ENCODE peak calls at places on chromosomes 11 and 22, in five cellular contexts. One of them, this sample, is unnamed.

GRCh38 chr22:48488149-48488551 is 1339.5 kb downstream of the BRD1 start:
- DNase-seq in mesenchymal stem cell: no peak
- DNase-seq in H9: peak
- DNase-seq in neuronal stem cell: no peak
- DNase-seq in H1: no peak
- DNase-seq in this sample: no peak

GRCh38 chr11:88320149-88320559 is 17.4 kb downstream of the CTSC start:
- DNase-seq in mesenchymal stem cell: peak
- DNase-seq in H9: no peak
- DNase-seq in neuronal stem cell: no peak
- DNase-seq in H1: no peak
- DNase-seq in this sample: no peak

GRCh38 chr11:10134975-10135481 is 159.0 kb downstream of the SBF2 start:
- DNase-seq in mesenchymal stem cell: no peak
- DNase-seq in H9: no peak
- DNase-seq in neuronal stem cell: no peak
- DNase-seq in H1: no peak
- DNase-seq in this sample: no peak

GRCh38 chr11:9861860-9862725 is 198.2 kb downstream of the SWAP70 start:
- DNase-seq in mesenchymal stem cell: peak
- DNase-seq in H9: peak
- DNase-seq in neuronal stem cell: peak
- DNase-seq in H1: peak
- DNase-seq in this sample: peak

GRCh38 chr22:27344546-27344945 is 457.0 kb downstream of the MN1 start:
- DNase-seq in mesenchymal stem cell: no peak
- DNase-seq in H9: no peak
- DNase-seq in neuronal stem cell: no peak
- DNase-seq in H1: no peak
- DNase-seq in this sample: no peak

GRCh38 chr11:67429038-67429668 is 859 bp downstream of the RPS6KB2 start:
- DNase-seq in mesenchymal stem cell: no peak
- DNase-seq in H9: no peak
- DNase-seq in neuronal stem cell: no peak
- DNase-seq in H1: no peak
- DNase-seq in this sample: no peak

GRCh38 chr11:2748814-2749554 is 49.2 kb upstream of the KCNQ1OT1 start:
- DNase-seq in mesenchymal stem cell: no peak
- DNase-seq in H9: no peak
- DNase-seq in neuronal stem cell: no peak
- DNase-seq in H1: no peak
- DNase-seq in this sample: no peak

GRCh38 chr11:86003654-86004053 is 65.2 kb downstream of the PICALM start:
- DNase-seq in mesenchymal stem cell: no peak
- DNase-seq in H9: no peak
- DNase-seq in neuronal stem cell: no peak
- DNase-seq in H1: no peak
- DNase-seq in this sample: no peak

GRCh38 chr11:11976476-11977187 is 31.8 kb downstream of the DKK3 start:
- DNase-seq in mesenchymal stem cell: no peak
- DNase-seq in H9: no peak
- DNase-seq in neuronal stem cell: no peak
- DNase-seq in H1: peak
- DNase-seq in this sample: no peak

GRCh38 chr22:32804036-32804435 is 2.5 kb downstream of the TIMP3 start:
- DNase-seq in mesenchymal stem cell: no peak
- DNase-seq in H9: no peak
- DNase-seq in neuronal stem cell: no peak
- DNase-seq in H1: no peak
- DNase-seq in this sample: peak

GRCh38 chr11:1994121-1994520 is 3.5 kb downstream of the H19 start:
- DNase-seq in mesenchymal stem cell: peak
- DNase-seq in H9: no peak
- DNase-seq in neuronal stem cell: no peak
- DNase-seq in H1: peak
- DNase-seq in this sample: peak

GRCh38 chr22:28714043-28714442 is 27.6 kb downstream of the CHEK2 start:
- DNase-seq in mesenchymal stem cell: no peak
- DNase-seq in H9: no peak
- DNase-seq in neuronal stem cell: no peak
- DNase-seq in H1: no peak
- DNase-seq in this sample: no peak

GRCh38 chr22:50677493-50678217 is 5.0 kb downstream of the SHANK3 start:
- DNase-seq in mesenchymal stem cell: no peak
- DNase-seq in H9: no peak
- DNase-seq in neuronal stem cell: no peak
- DNase-seq in H1: no peak
- DNase-seq in this sample: no peak

GRCh38 chr11:8694137-8694536 is 11.5 kb downstream of the RPL27A start:
- DNase-seq in mesenchymal stem cell: no peak
- DNase-seq in H9: no peak
- DNase-seq in neuronal stem cell: no peak
- DNase-seq in H1: no peak
- DNase-seq in this sample: no peak

GRCh38 chr11:84719935-84720577 is 907.1 kb downstream of the DLG2 start:
- DNase-seq in mesenchymal stem cell: no peak
- DNase-seq in H9: peak
- DNase-seq in neuronal stem cell: peak
- DNase-seq in H1: peak
- DNase-seq in this sample: no peak

GRCh38 chr11:3044915-3045314 is 12.3 kb downstream of the CARS1 start:
- DNase-seq in mesenchymal stem cell: no peak
- DNase-seq in H9: no peak
- DNase-seq in neuronal stem cell: no peak
- DNase-seq in H1: no peak
- DNase-seq in this sample: no peak

GRCh38 chr11:115290479-115291390 is 213.5 kb downstream of the CADM1 start:
- DNase-seq in mesenchymal stem cell: peak
- DNase-seq in H9: no peak
- DNase-seq in neuronal stem cell: no peak
- DNase-seq in H1: no peak
- DNase-seq in this sample: no peak

GRCh38 chr11:32448232-32448631 is 12.9 kb upstream of the WT1 start:
- DNase-seq in mesenchymal stem cell: no peak
- DNase-seq in H9: no peak
- DNase-seq in neuronal stem cell: no peak
- DNase-seq in H1: no peak
- DNase-seq in this sample: peak

GRCh38 chr22:35266277-35266676 is 9.0 kb downstream of the HMGXB4 start:
- DNase-seq in mesenchymal stem cell: no peak
- DNase-seq in H9: no peak
- DNase-seq in neuronal stem cell: no peak
- DNase-seq in H1: no peak
- DNase-seq in this sample: no peak

GRCh38 chr11:75473684-75474083 is 40.7 kb upstream of the KLHL35 start:
- DNase-seq in mesenchymal stem cell: no peak
- DNase-seq in H9: no peak
- DNase-seq in neuronal stem cell: no peak
- DNase-seq in H1: no peak
- DNase-seq in this sample: no peak

GRCh38 chr22:46513908-46514550 is 23.4 kb downstream of the CELSR1 start:
- DNase-seq in mesenchymal stem cell: no peak
- DNase-seq in H9: no peak
- DNase-seq in neuronal stem cell: no peak
- DNase-seq in H1: no peak
- DNase-seq in this sample: no peak

GRCh38 chr11:85620243-85620642 is 6.9 kb downstream of the DLG2 start:
- DNase-seq in mesenchymal stem cell: no peak
- DNase-seq in H9: no peak
- DNase-seq in neuronal stem cell: no peak
- DNase-seq in H1: no peak
- DNase-seq in this sample: no peak

GRCh38 chr11:73308003-73308962 is at the start of gene ARHGEF17:
- DNase-seq in mesenchymal stem cell: peak
- DNase-seq in H9: peak
- DNase-seq in neuronal stem cell: peak
- DNase-seq in H1: peak
- DNase-seq in this sample: peak

GRCh38 chr22:45460288-45461109 is 42.2 kb upstream of the FBLN1 start:
- DNase-seq in mesenchymal stem cell: peak
- DNase-seq in H9: no peak
- DNase-seq in neuronal stem cell: no peak
- DNase-seq in H1: no peak
- DNase-seq in this sample: no peak

GRCh38 chr11:14764899-14765527 is 121.4 kb downstream of the PDE3B start:
- DNase-seq in mesenchymal stem cell: peak
- DNase-seq in H9: no peak
- DNase-seq in neuronal stem cell: no peak
- DNase-seq in H1: no peak
- DNase-seq in this sample: no peak

GRCh38 chr11:60921777-60922335 is 2.4 kb upstream of the TMEM132A start:
- DNase-seq in mesenchymal stem cell: no peak
- DNase-seq in H9: no peak
- DNase-seq in neuronal stem cell: no peak
- DNase-seq in H1: no peak
- DNase-seq in this sample: no peak

GRCh38 chr11:10405858-10406592 is 49.0 kb upstream of the AMPD3 start:
- DNase-seq in mesenchymal stem cell: peak
- DNase-seq in H9: peak
- DNase-seq in neuronal stem cell: peak
- DNase-seq in H1: no peak
- DNase-seq in this sample: peak

GRCh38 chr11:96256604-96257003 is 86.4 kb downstream of the MAML2 start:
- DNase-seq in mesenchymal stem cell: peak
- DNase-seq in H9: no peak
- DNase-seq in neuronal stem cell: no peak
- DNase-seq in H1: no peak
- DNase-seq in this sample: no peak

GRCh38 chr22:22392131-22392530 is 116.4 kb downstream of the ZNF280B start:
- DNase-seq in mesenchymal stem cell: no peak
- DNase-seq in H9: no peak
- DNase-seq in neuronal stem cell: no peak
- DNase-seq in H1: no peak
- DNase-seq in this sample: no peak

GRCh38 chr11:134459246-134460043 is 47.4 kb upstream of the B3GAT1 start:
- DNase-seq in mesenchymal stem cell: no peak
- DNase-seq in H9: no peak
- DNase-seq in neuronal stem cell: no peak
- DNase-seq in H1: no peak
- DNase-seq in this sample: no peak

GRCh38 chr11:65430406-65431217 is 8.0 kb downstream of the NEAT1 start:
- DNase-seq in mesenchymal stem cell: peak
- DNase-seq in H9: no peak
- DNase-seq in neuronal stem cell: no peak
- DNase-seq in H1: no peak
- DNase-seq in this sample: no peak

GRCh38 chr22:35076648-35077047 is 10.7 kb downstream of the ISX start:
- DNase-seq in mesenchymal stem cell: no peak
- DNase-seq in H9: no peak
- DNase-seq in neuronal stem cell: no peak
- DNase-seq in H1: no peak
- DNase-seq in this sample: no peak

GRCh38 chr11:86255896-86256295 is 11.3 kb downstream of the EED start:
- DNase-seq in mesenchymal stem cell: no peak
- DNase-seq in H9: no peak
- DNase-seq in neuronal stem cell: no peak
- DNase-seq in H1: no peak
- DNase-seq in this sample: no peak

GRCh38 chr11:63917685-63918523 is 940 bp upstream of the RCOR2 start:
- DNase-seq in mesenchymal stem cell: peak
- DNase-seq in H9: peak
- DNase-seq in neuronal stem cell: peak
- DNase-seq in H1: peak
- DNase-seq in this sample: peak

GRCh38 chr22:25935266-25936058 is 193.5 kb downstream of the MYO18B start:
- DNase-seq in mesenchymal stem cell: no peak
- DNase-seq in H9: no peak
- DNase-seq in neuronal stem cell: no peak
- DNase-seq in H1: no peak
- DNase-seq in this sample: no peak

GRCh38 chr22:50477923-50478322 is 3.1 kb upstream of the SBF1 start:
- DNase-seq in mesenchymal stem cell: no peak
- DNase-seq in H9: no peak
- DNase-seq in neuronal stem cell: no peak
- DNase-seq in H1: no peak
- DNase-seq in this sample: no peak

GRCh38 chr11:123425367-123425766 is 4.7 kb upstream of the GRAMD1B start:
- DNase-seq in mesenchymal stem cell: no peak
- DNase-seq in H9: no peak
- DNase-seq in neuronal stem cell: no peak
- DNase-seq in H1: no peak
- DNase-seq in this sample: no peak

GRCh38 chr11:134712228-134713145 is 300.4 kb upstream of the B3GAT1 start:
- DNase-seq in mesenchymal stem cell: no peak
- DNase-seq in H9: no peak
- DNase-seq in neuronal stem cell: no peak
- DNase-seq in H1: no peak
- DNase-seq in this sample: no peak

DNA sequence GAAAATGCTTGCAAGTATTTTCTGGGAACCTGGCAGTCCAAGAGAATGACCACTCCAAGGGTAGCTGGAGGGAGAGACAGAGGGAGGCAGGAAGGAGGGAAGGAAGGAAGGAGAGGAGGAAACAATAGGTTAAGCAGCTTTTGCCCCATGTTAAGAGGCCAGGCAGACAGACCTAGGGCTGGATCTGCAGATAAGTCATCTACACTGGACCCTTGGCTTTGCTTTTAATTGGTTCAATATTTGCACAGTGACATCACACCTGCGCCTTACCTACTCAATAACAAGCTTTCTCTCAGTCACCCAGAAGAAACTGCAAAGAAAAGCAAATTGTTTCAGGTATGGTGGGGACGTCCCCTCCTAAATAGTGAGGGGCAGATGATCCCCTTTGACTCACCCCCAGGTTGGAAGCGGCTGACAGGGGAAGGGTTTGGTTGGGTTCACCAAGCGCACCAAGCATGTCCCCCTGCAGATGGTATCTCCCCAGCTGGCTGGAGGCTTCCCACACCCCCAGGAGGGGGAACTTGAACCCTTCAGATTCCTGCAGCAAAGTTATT is 24.3 kb downstream of the MYH9 start:
- DNase-seq in mesenchymal stem cell: no peak
- DNase-seq in H9: no peak
- DNase-seq in neuronal stem cell: no peak
- DNase-seq in H1: no peak
- DNase-seq in this sample: no peak
- H2BK5ac ChIP-seq in mesenchymal stem cell: no peak
- H2BK5ac ChIP-seq in H9: no peak
- H2BK5ac ChIP-seq in neuronal stem cell: peak
- H2BK5ac ChIP-seq in H1: peak
- H2BK5ac ChIP-seq in this sample: no peak

GRCh38 chr11:111878385-111878765 is 590 bp downstream of the FDXACB1 start:
- DNase-seq in mesenchymal stem cell: no peak
- DNase-seq in H9: no peak
- DNase-seq in neuronal stem cell: no peak
- DNase-seq in H1: no peak
- DNase-seq in this sample: peak
- H2BK12ac ChIP-seq in mesenchymal stem cell: no peak
- H2BK12ac ChIP-seq in H9: no peak
- H2BK12ac ChIP-seq in neuronal stem cell: no peak
- H2BK12ac ChIP-seq in H1: peak
- H2BK12ac ChIP-seq in this sample: no peak

GRCh38 chr11:122019908-122020694 is 95.9 kb downstream of the BLID start:
- DNase-seq in mesenchymal stem cell: no peak
- DNase-seq in H9: no peak
- DNase-seq in neuronal stem cell: no peak
- DNase-seq in H1: no peak
- DNase-seq in this sample: no peak
- H3K4ac ChIP-seq in mesenchymal stem cell: no peak
- H3K4ac ChIP-seq in H9: no peak
- H3K4ac ChIP-seq in neuronal stem cell: no peak
- H3K4ac ChIP-seq in H1: no peak
- H3K4ac ChIP-seq in this sample: no peak

GRCh38 chr22:36330655-36331305 is 57.0 kb downstream of the MYH9 start:
- DNase-seq in mesenchymal stem cell: peak
- DNase-seq in H9: no peak
- DNase-seq in neuronal stem cell: no peak
- DNase-seq in H1: no peak
- DNase-seq in this sample: no peak
- H2BK5ac ChIP-seq in mesenchymal stem cell: peak
- H2BK5ac ChIP-seq in H9: peak
- H2BK5ac ChIP-seq in neuronal stem cell: peak
- H2BK5ac ChIP-seq in H1: peak
- H2BK5ac ChIP-seq in this sample: peak